ENCODE peak calls at places on chromosomes 11 and 22, in eight cellular contexts. O is SJCRH30; Q is mesenchymal stem cell; Y is right lobe of liver; R is small intestine; Z is pancreas; L is A549; S is CD8-positive, alpha-beta memory T cell. M is an unnamed sample.
A peak's percentile ranks its signal among the peaks of the same experiment; 100 is the strongest.

GRCh38 chr22:47201996-47202818 is 439.8 kb downstream of the TBC1D22A start:
- DNase-seq in S (no peak), R (no peak), O (no peak), Z (no peak), Y (no peak), Q (no peak), L (no peak), M (no peak)

GRCh38 chr22:37318255-37319109 is 36.2 kb downstream of the CYTH4 start:
- DNase-seq in O (no peak), Z (no peak), Y (no peak), R (no peak), S (no peak), Q (no peak), L (no peak), M (no peak)

GRCh38 chr22:50299724-50300619 is 7.5 kb downstream of the PLXNB2 start:
- DNase-seq in Y (peak; percentile 92), R (peak; percentile 95), Q (no peak), O (no peak), Z (no peak), L (no peak), S (no peak), M (no peak)

GRCh38 chr11:111347723-111348115 is 31.4 kb downstream of the POU2AF1 start:
- DNase-seq in Q (no peak), R (no peak), Y (no peak), L (no peak), S (no peak), Z (no peak), O (no peak), M (peak; percentile 74)

GRCh38 chr11:106695506-106695905 is 322.8 kb downstream of the GUCY1A2 start:
- DNase-seq in Z (no peak), Q (peak; percentile 46), R (no peak), Y (no peak), O (no peak), S (no peak), L (no peak), M (no peak)

GRCh38 chr11:65546217-65546958 is 11.8 kb downstream of the LTBP3 start:
- DNase-seq in R (peak; percentile 98), S (peak; percentile 98), L (peak; percentile 49), O (no peak), Q (peak; percentile 60), Y (peak; percentile 98), Z (peak; percentile 94), M (no peak)

GRCh38 chr11:111137846-111138245 is 107.7 kb upstream of the POU2AF2 start:
- DNase-seq in Y (no peak), R (no peak), S (no peak), L (no peak), Q (no peak), O (no peak), Z (no peak), M (no peak)

GRCh38 chr11:117457835-117458234 is 130.2 kb downstream of the CEP164 start:
- DNase-seq in Y (no peak), S (no peak), Q (no peak), R (no peak), L (no peak), O (no peak), Z (no peak), M (no peak)

GRCh38 chr11:82701847-82702520 is 31.7 kb downstream of the FAM181B start:
- DNase-seq in L (peak; percentile 29), S (no peak), R (peak; percentile 35), Q (peak; percentile 31), Z (no peak), O (peak; percentile 82), Y (no peak), M (no peak)

GRCh38 chr22:44880588-44881245 is 128.3 kb downstream of the ARHGAP8 start:
- DNase-seq in Z (no peak), L (no peak), S (peak; percentile 27), R (no peak), O (no peak), Q (no peak), Y (no peak), M (peak; percentile 77)

GRCh38 chr11:123700774-123701173 is 40.7 kb downstream of the ZNF202 start:
- DNase-seq in Z (no peak), O (no peak), Q (no peak), L (no peak), Y (no peak), R (peak; percentile 64), S (no peak), M (no peak)

GRCh38 chr11:130781906-130782305 is 134.4 kb downstream of the SNX19 start:
- DNase-seq in Y (no peak), S (no peak), Z (no peak), R (no peak), L (peak; percentile 9), Q (peak; percentile 87), O (no peak), M (no peak)

GRCh38 chr11:85752201-85752889 is 58.6 kb downstream of the SYTL2 start:
- DNase-seq in L (no peak), Z (no peak), O (no peak), Y (no peak), S (peak; percentile 52), R (no peak), Q (no peak), M (no peak)

GRCh38 chr11:76666408-76666807 is 4.1 kb downstream of the LRRC32 start:
- DNase-seq in L (no peak), Z (no peak), O (no peak), R (no peak), Y (no peak), Q (peak; percentile 72), S (no peak), M (no peak)

GRCh38 chr11:68749501-68750196 is 1.7 kb downstream of the TESMIN start:
- DNase-seq in R (no peak), L (no peak), Z (no peak), O (no peak), Q (peak; percentile 49), Y (no peak), S (no peak), M (no peak)

GRCh38 chr11:68750197-68750987 is 928 bp downstream of the TESMIN start:
- DNase-seq in S (peak; percentile 56), Z (peak; percentile 35), Q (no peak), L (no peak), O (no peak), Y (peak; percentile 37), R (no peak), M (no peak)

GRCh38 chr11:68749061-68749491 is 2.2 kb downstream of the TESMIN start:
- DNase-seq in Y (no peak), O (no peak), L (no peak), R (no peak), Z (no peak), S (no peak), Q (no peak), M (no peak)

GRCh38 chr11:68751331-68751856 is at the start of gene TESMIN:
- DNase-seq in Z (peak; percentile 95), R (peak; percentile 90), Q (peak; percentile 74), O (no peak), Y (peak; percentile 96), L (peak; percentile 85), S (peak; percentile 93), M (no peak)

DNA sequence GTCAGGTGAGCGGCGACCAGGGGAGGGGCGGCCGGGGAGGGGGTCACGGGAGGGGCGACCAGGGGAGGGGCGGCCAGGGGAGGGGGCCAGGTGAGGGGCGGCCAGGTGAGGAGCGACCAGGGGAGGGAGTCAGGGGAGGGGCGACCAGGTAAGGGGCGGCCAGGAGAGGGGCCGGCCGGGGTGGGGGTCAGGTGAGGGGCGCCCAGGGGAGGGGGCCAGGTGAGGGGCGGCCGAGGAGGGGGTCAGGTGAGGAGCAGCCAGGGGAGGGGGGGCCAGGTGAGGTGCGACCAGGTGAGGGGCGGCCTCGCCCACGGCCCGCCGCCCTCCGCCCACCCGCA is 363 bp downstream of the TESMIN start:
- DNase-seq in Z (no peak), L (no peak), Q (no peak), Y (peak; percentile 33), R (no peak), O (no peak), S (no peak), M (no peak)
- H3K4me3 ChIP-seq in Z (peak overlapping the region; percentile 63), L (peak overlapping the region; percentile 82), Q (no peak overlapping the region), Y (peak overlapping the region; percentile 52), R (peak overlapping the region; percentile 68), O (no peak overlapping the region), S (no peak overlapping the region), M (peak overlapping the region; percentile 51)

DNA sequence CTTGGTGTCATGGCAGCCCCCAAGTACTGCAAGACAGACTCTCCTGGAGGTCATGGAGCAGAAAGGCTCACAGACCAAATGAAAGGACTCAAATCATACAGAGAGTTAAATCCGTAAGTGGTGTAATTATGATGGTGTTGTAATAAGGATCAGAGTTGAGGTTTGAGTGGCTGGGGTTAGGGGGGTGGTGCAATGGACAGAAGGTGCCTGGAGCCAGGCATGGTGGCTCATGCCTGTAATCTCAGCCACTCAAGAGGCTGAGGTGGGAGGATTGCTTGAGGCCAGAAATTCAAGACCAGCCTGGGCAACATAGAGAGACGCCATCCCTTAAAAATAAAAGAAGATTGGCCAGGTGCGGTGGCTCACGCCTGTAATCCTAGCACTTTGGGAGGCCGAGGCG is 18.7 kb downstream of the ART5 start:
- DNase-seq in Q (no peak), O (no peak), Y (no peak), Z (no peak), R (no peak), L (no peak), S (no peak), M (no peak)
- H3K9me3 ChIP-seq in Q (no peaks in the 10 kb centered on the region), O (no peaks in the 10 kb centered on the region), Y (no peaks in the 10 kb centered on the region), Z (no peaks in the 10 kb centered on the region), R (no peaks in the 10 kb centered on the region), L (no peaks in the 10 kb centered on the region), S (no peaks in the 10 kb centered on the region), M (no peaks in the 10 kb centered on the region)

DNA sequence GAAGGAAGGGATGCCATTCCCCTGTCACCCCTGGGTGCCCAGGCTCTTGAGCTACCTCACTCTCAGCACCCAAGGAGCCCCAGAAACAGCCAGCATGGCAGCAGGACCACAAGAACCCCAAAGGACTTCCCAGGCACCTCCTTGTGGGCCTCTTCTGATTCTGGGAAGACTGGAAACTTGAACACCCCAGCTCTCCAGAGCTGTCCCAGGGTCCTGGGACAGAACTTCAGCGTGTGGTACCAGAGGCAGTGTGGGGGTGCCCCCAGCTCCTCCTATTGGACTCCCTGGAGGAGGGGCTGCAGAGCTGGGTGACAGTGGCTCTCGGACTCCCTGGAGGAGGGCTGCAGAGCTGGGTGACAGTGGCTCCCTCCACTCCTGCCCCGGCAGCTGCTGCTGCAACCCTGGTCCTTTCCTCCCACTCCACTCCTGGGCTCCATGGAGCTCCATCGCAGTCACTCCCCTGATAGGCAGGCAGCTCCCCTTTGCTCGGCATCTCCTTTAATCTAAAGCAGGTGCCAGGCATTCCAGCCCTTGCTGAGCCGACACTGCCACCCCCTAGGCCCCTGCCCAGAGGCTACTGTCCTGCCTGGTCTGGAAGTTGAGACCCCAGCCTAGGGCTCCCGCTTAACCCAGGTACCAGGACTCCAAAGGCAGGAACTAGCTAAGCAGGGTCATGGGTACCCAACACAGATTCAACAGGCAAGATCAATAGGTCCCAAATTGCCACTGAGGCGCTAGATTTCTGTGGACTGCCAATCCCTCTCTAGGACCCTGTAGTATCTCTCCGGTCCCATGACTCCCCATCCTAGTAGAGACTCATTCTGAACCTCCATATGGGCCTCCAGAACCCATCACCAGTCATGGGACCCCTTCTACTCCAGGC is 2.7 kb downstream of the BCL9L start:
- DNase-seq in Q (peak; percentile 14), S (peak; percentile 22), O (no peak), L (no peak), R (no peak), Y (peak; percentile 22), Z (peak; percentile 30), M (no peak)
- H3K4me3 ChIP-seq in Q (peak overlapping the region; percentile 97), S (peak overlapping the region; percentile 94), O (no peak overlapping the region), L (peak overlapping the region; percentile 62), R (peak overlapping the region; percentile 93), Y (peak overlapping the region; percentile 78), Z (peak overlapping the region; percentile 88), M (peak overlapping the region; percentile 87)

DNA sequence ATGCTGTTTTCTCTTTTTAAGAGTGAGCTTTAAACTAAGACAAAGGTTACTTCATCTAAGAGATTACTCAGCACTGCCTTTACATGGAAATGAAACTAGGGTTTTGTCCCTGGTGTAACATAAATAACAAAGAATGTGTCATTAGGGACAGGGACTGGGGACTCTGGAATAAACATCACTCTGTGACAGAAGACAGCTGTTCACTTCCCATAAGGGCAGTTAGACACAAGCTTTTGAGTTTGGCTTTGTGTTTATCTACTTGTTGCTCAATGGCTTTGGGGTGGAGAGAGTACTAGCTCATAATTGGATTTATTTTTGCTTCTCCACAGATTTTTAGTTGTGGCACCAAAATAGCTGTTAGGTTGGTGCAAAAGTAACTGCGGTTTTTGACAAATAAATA is 154.5 kb downstream of the OR4C45 start:
- DNase-seq in O (peak; percentile 23), Z (no peak), R (no peak), S (no peak), L (no peak), Q (no peak), Y (no peak), M (no peak)
- H3K9me3 ChIP-seq in O (no peaks in the 10 kb centered on the region), Z (no peaks in the 10 kb centered on the region), R (no peaks in the 10 kb centered on the region), S (no peaks in the 10 kb centered on the region), L (no peaks in the 10 kb centered on the region), Q (peaks cover 2% of the 10 kb centered on the region), Y (no peaks in the 10 kb centered on the region), M (no peaks in the 10 kb centered on the region)

M was measured in vagina.